ENCODE peak calls at places on chromosome 9, in five cellular contexts. P is tibial artery, K is PC-9, C is breast epithelium, M is astrocyte of the spinal cord. G is an unnamed sample.

GRCh38 chr9:97853844-97854695 is 1.0 kb downstream of the FOXE1 start:
- DNase-seq in K (peak; percentile 53), C (no peak), M (no peak), P (no peak), G (peak; percentile 49)

GRCh38 chr9:95486318-95486717 is 30.5 kb downstream of the PTCH1 start:
- DNase-seq in P (no peak), K (no peak), C (peak; percentile 54), M (no peak), G (no peak)

GRCh38 chr9:121253821-121254471 is 14.0 kb upstream of the GSN start:
- DNase-seq in P (no peak), M (no peak), C (no peak), K (no peak), G (no peak)

GRCh38 chr9:132762896-132763295 is 92.6 kb downstream of the GTF3C4 start:
- DNase-seq in K (no peak), C (no peak), M (no peak), P (no peak), G (no peak)

GRCh38 chr9:23829580-23830458 is 3.8 kb upstream of the ELAVL2 start:
- DNase-seq in M (peak; percentile 45), K (no peak), C (no peak), P (no peak), G (no peak)

GRCh38 chr9:72526901-72527800 is 5.7 kb downstream of the TMC1 start:
- DNase-seq in C (peak; percentile 79), P (peak; percentile 72), M (peak; percentile 95), K (peak; percentile 94), G (no peak)

GRCh38 chr9:3043369-3043768 is 199.5 kb upstream of the PUM3 start:
- DNase-seq in P (no peak), K (no peak), C (no peak), M (peak; percentile 52), G (no peak)

GRCh38 chr9:38006981-38007380 is 62.0 kb downstream of the SHB start:
- DNase-seq in C (no peak), M (no peak), P (no peak), K (no peak), G (no peak)

GRCh38 chr9:34139477-34140146 is 13.1 kb upstream of the DCAF12 start:
- DNase-seq in K (peak; percentile 21), M (peak; percentile 90), C (no peak), P (peak; percentile 67), G (no peak)

GRCh38 chr9:110427497-110428104 is 89.9 kb upstream of the TXNDC8 start:
- DNase-seq in P (peak; percentile 29), K (peak; percentile 43), C (no peak), M (peak; percentile 53), G (no peak)

GRCh38 chr9:116152941-116153764 is 438 bp upstream of the PAPPA start:
- DNase-seq in P (peak; percentile 24), C (no peak), M (peak; percentile 57), K (peak; percentile 30), G (no peak)

GRCh38 chr9:109181284-109181683 is 14.2 kb upstream of the FRRS1L start:
- DNase-seq in K (no peak), P (no peak), M (no peak), C (no peak), G (no peak)

GRCh38 chr9:109182550-109182939 is 15.5 kb upstream of the FRRS1L start:
- DNase-seq in M (no peak), P (no peak), K (no peak), C (no peak), G (no peak)

GRCh38 chr9:109179801-109180523 is 12.9 kb upstream of the FRRS1L start:
- DNase-seq in P (no peak), C (no peak), M (no peak), K (no peak), G (no peak)

GRCh38 chr9:109186857-109187256 is 19.8 kb upstream of the FRRS1L start:
- DNase-seq in P (no peak), K (no peak), C (no peak), M (no peak), G (no peak)

DNA sequence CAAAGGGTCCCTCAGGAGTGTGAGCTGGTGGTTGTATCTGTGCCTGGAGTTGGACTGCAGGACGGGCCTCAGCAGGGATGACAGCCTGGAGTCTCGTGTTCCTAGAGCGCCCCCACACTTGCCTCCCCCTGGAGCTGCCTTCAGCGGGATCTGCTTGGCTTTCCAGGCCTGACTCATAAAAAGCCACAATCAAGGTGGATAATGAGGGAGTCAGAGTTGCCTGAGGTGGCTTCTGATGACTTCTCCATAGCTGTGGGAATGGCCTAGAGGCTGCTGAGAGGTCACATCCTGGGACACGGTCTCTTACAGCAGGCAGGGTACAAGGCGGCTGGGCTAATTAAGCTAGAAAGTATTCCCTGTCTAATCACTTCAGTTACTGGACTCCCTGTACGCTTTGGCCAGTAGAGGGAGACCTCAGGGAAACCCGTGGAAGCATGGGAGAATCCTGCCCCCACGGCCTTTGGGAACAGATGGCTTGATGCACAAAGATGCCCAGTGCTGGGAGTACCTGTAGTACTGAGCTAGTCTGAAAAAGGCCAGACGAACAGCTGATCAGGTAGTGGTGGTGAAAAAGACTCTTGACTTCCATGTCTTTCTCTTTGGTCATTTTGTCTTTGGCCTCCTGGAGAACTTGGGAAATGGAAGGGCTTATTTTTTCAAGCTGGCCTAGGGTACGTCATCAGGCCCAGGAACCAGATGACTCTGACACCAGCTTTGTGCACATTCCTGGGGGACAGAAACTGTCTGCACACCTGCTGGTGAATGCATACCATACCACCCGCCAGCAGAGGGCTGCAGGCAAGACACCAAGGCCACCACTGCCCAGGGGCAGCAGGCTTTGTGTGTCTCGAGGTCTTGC is 16.1 kb upstream of the FRRS1L start:
- DNase-seq in K (peak; percentile 47), M (no peak), C (no peak), P (no peak), G (no peak)
- TF ChIP-seq CTCF in K (peak; percentile 75), M (peak; percentile 70), C (no peak), P (no peak), G (no peak)

DNA sequence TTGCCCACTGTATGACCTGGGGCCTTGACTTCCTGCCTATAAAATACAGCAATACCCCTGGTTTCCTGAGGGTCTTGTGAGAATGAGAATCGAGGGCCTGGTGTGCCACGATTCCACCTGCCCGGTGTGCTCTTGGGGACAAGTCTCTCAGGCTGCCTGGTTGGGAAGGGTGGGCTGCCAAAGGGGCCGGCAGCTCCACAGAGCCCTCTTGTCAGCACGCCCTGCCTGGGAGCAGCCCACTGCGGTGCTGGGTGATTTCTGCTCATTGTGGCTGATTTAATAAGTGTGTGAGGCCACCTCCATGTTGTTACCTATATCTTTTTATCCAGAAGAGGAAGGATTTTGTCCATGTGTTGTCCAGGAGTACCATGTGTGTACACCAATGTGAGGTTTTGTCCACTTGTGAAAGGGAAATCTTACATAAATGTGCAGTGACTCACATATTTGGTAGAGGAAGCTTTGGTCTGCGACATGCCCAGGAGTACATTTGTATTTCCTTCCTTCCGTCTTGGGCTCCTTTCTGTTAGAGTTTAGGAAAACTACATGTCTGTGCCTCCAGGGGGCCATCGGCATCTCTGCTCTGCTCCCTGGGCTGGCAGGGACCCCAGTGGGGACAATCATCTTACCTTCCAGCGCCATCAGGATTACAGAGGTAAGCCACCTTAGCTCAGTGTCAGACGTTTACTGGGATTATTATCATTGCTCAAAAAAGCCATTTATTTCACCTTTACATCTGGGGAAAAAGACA is 108.6 kb downstream of the PHF2 start:
- DNase-seq in M (no peak), C (no peak), P (no peak), K (no peak), G (no peak)
- TF ChIP-seq CTCF in M (peak; percentile 22), C (no peak), P (no peak), K (no peak), G (no peak)

GRCh38 chr9:32635362-32635761 is at the start of gene TAF1L:
- DNase-seq in K (no peak), M (no peak), C (no peak), P (no peak), G (no peak)
- TF ChIP-seq CTCF in K (no peak), M (no peak), C (no peak), P (no peak), G (no peak)

GRCh38 chr9:35380619-35381018 is 109.3 kb upstream of the RUSC2 start:
- DNase-seq in C (no peak), M (no peak), P (no peak), K (no peak), G (no peak)

GRCh38 chr9:35380016-35380415 is 109.9 kb upstream of the RUSC2 start:
- DNase-seq in K (no peak), C (no peak), M (no peak), P (no peak), G (no peak)

DNA sequence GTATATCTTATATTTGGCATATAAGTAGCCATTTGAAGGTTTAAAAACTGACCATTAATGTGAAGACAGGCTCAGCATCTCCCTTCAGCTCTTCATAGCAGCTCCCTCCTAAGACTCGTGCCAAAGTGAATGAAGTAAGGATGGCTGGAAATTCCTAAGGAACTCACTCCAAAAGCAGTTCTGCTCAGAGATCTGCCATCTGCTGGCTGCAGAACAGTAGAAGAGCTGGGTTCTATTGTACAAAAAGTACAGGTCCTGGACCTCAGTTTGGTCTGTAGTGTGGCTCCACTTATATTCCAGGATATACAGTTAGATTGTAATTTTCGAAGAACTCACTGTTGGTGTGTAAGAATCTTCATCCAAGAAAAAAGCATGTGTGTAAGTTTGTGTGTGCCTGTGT is 104.9 kb upstream of the RUSC2 start:
- DNase-seq in C (no peak), M (peak; percentile 61), P (no peak), K (no peak), G (no peak)
- TF ChIP-seq CTCF in C (no peak), M (peak; percentile 59), P (peak; percentile 44), K (no peak), G (no peak)

GRCh38 chr9:117184173-117184572 is 230.7 kb downstream of the ASTN2 start:
- DNase-seq in K (no peak), P (no peak), C (no peak), M (no peak), G (no peak)
- TF ChIP-seq CTCF in K (no peak), P (no peak), C (no peak), M (no peak), G (no peak)

GRCh38 chr9:131495726-131496292 is 6.9 kb upstream of the POMT1 start:
- DNase-seq in K (no peak), P (no peak), C (no peak), M (no peak), G (no peak)
- TF ChIP-seq CTCF in K (no peak), P (no peak), C (no peak), M (no peak), G (no peak)

GRCh38 chr9:12424243-12424642 is 268.9 kb upstream of the TYRP1 start:
- DNase-seq in P (no peak), K (no peak), C (no peak), M (no peak), G (no peak)

GRCh38 chr9:12426198-12426864 is 266.9 kb upstream of the TYRP1 start:
- DNase-seq in P (no peak), K (no peak), M (peak; percentile 2), C (no peak), G (no peak)
- TF ChIP-seq CTCF in P (no peak), K (no peak), M (no peak), C (no peak), G (no peak)

GRCh38 chr9:100700689-100701318 is 122.9 kb downstream of the CAVIN4 start:
- DNase-seq in C (no peak), K (no peak), M (no peak), P (no peak), G (no peak)
- TF ChIP-seq CTCF in C (no peak), K (peak; percentile 63), M (peak; percentile 25), P (no peak), G (no peak)

G was measured in activated B cell treated with CpG ODN at 0.5 μM for 24 hours.